ENCODE peak calls at places on chromosome 1, in ten cellular contexts. One of them, this sample, is unnamed.

GRCh38 chr1:41742219-41742618 is 176.5 kb downstream of the HIVEP3 start:
- DNase-seq in HCT116: no peak
- DNase-seq in GM12878: no peak
- DNase-seq in breast epithelium: no peak
- DNase-seq in esophagus muscularis mucosa: no peak
- DNase-seq in stomach: no peak
- DNase-seq in GM23338: no peak
- DNase-seq in HepG2: no peak
- DNase-seq in GM12891: no peak
- DNase-seq in sigmoid colon: no peak
- DNase-seq in this sample: no peak

GRCh38 chr1:222817529-222817928 is 2.7 kb downstream of the DISP1 start:
- DNase-seq in HCT116: peak; percentile 88
- DNase-seq in GM12878: no peak
- DNase-seq in breast epithelium: no peak
- DNase-seq in esophagus muscularis mucosa: no peak
- DNase-seq in stomach: no peak
- DNase-seq in GM23338: no peak
- DNase-seq in HepG2: no peak
- DNase-seq in GM12891: no peak
- DNase-seq in sigmoid colon: no peak
- DNase-seq in this sample: no peak

GRCh38 chr1:203454986-203455471 is 20.6 kb upstream of the PRELP start:
- DNase-seq in HCT116: no peak
- DNase-seq in GM12878: no peak
- DNase-seq in breast epithelium: no peak
- DNase-seq in esophagus muscularis mucosa: no peak
- DNase-seq in stomach: no peak
- DNase-seq in GM23338: no peak
- DNase-seq in HepG2: no peak
- DNase-seq in GM12891: no peak
- DNase-seq in sigmoid colon: no peak
- DNase-seq in this sample: no peak

GRCh38 chr1:212760126-212760823 is 31.3 kb downstream of the NSL1 start:
- DNase-seq in HCT116: no peak
- DNase-seq in GM12878: no peak
- DNase-seq in breast epithelium: no peak
- DNase-seq in esophagus muscularis mucosa: no peak
- DNase-seq in stomach: no peak
- DNase-seq in GM23338: peak; percentile 90
- DNase-seq in HepG2: peak; percentile 22
- DNase-seq in GM12891: no peak
- DNase-seq in sigmoid colon: no peak
- DNase-seq in this sample: no peak

GRCh38 chr1:100971021-100971420 is 54.6 kb downstream of the DPH5 start:
- DNase-seq in HCT116: no peak
- DNase-seq in GM12878: no peak
- DNase-seq in breast epithelium: no peak
- DNase-seq in esophagus muscularis mucosa: no peak
- DNase-seq in stomach: no peak
- DNase-seq in GM23338: no peak
- DNase-seq in HepG2: no peak
- DNase-seq in GM12891: no peak
- DNase-seq in sigmoid colon: no peak
- DNase-seq in this sample: no peak

GRCh38 chr1:107877092-107877491 is 87.9 kb downstream of the VAV3 start:
- DNase-seq in HCT116: no peak
- DNase-seq in GM12878: no peak
- DNase-seq in breast epithelium: no peak
- DNase-seq in esophagus muscularis mucosa: no peak
- DNase-seq in stomach: no peak
- DNase-seq in GM23338: no peak
- DNase-seq in HepG2: no peak
- DNase-seq in GM12891: no peak
- DNase-seq in sigmoid colon: no peak
- DNase-seq in this sample: peak; percentile 91

GRCh38 chr1:8448906-8449661 is 131.2 kb downstream of the SLC45A1 start:
- DNase-seq in HCT116: no peak
- DNase-seq in GM12878: no peak
- DNase-seq in breast epithelium: no peak
- DNase-seq in esophagus muscularis mucosa: no peak
- DNase-seq in stomach: no peak
- DNase-seq in GM23338: no peak
- DNase-seq in HepG2: no peak
- DNase-seq in GM12891: no peak
- DNase-seq in sigmoid colon: peak; percentile 72
- DNase-seq in this sample: no peak

GRCh38 chr1:30919025-30919881 is 10.7 kb upstream of the SDC3 start:
- DNase-seq in HCT116: no peak
- DNase-seq in GM12878: no peak
- DNase-seq in breast epithelium: peak; percentile 2
- DNase-seq in esophagus muscularis mucosa: no peak
- DNase-seq in stomach: no peak
- DNase-seq in GM23338: peak; percentile 44
- DNase-seq in HepG2: no peak
- DNase-seq in GM12891: no peak
- DNase-seq in sigmoid colon: no peak
- DNase-seq in this sample: peak; percentile 75

GRCh38 chr1:18142471-18142870 is 34.9 kb downstream of the IGSF21 start:
- DNase-seq in HCT116: no peak
- DNase-seq in GM12878: no peak
- DNase-seq in breast epithelium: no peak
- DNase-seq in esophagus muscularis mucosa: no peak
- DNase-seq in stomach: no peak
- DNase-seq in GM23338: no peak
- DNase-seq in HepG2: no peak
- DNase-seq in GM12891: no peak
- DNase-seq in sigmoid colon: no peak
- DNase-seq in this sample: no peak

GRCh38 chr1:211924256-211924655 is 93.7 kb upstream of the LPGAT1 start:
- DNase-seq in HCT116: no peak
- DNase-seq in GM12878: no peak
- DNase-seq in breast epithelium: no peak
- DNase-seq in esophagus muscularis mucosa: no peak
- DNase-seq in stomach: no peak
- DNase-seq in GM23338: no peak
- DNase-seq in HepG2: no peak
- DNase-seq in GM12891: no peak
- DNase-seq in sigmoid colon: no peak
- DNase-seq in this sample: no peak

GRCh38 chr1:64823691-64824476 is 79.0 kb downstream of the RAVER2 start:
- DNase-seq in HCT116: peak; percentile 46
- DNase-seq in GM12878: peak; percentile 11
- DNase-seq in breast epithelium: no peak
- DNase-seq in esophagus muscularis mucosa: no peak
- DNase-seq in stomach: peak; percentile 75
- DNase-seq in GM23338: peak; percentile 90
- DNase-seq in HepG2: peak; percentile 69
- DNase-seq in GM12891: no peak
- DNase-seq in sigmoid colon: no peak
- DNase-seq in this sample: peak; percentile 70

GRCh38 chr1:229310833-229311232 is 32.0 kb downstream of the CCSAP start:
- DNase-seq in HCT116: no peak
- DNase-seq in GM12878: no peak
- DNase-seq in breast epithelium: no peak
- DNase-seq in esophagus muscularis mucosa: no peak
- DNase-seq in stomach: no peak
- DNase-seq in GM23338: no peak
- DNase-seq in HepG2: no peak
- DNase-seq in GM12891: no peak
- DNase-seq in sigmoid colon: no peak
- DNase-seq in this sample: no peak

GRCh38 chr1:154145986-154146385 is 8.9 kb downstream of the NUP210L start:
- DNase-seq in HCT116: no peak
- DNase-seq in GM12878: no peak
- DNase-seq in breast epithelium: no peak
- DNase-seq in esophagus muscularis mucosa: no peak
- DNase-seq in stomach: no peak
- DNase-seq in GM23338: peak; percentile 37
- DNase-seq in HepG2: no peak
- DNase-seq in GM12891: no peak
- DNase-seq in sigmoid colon: no peak
- DNase-seq in this sample: no peak

DNA sequence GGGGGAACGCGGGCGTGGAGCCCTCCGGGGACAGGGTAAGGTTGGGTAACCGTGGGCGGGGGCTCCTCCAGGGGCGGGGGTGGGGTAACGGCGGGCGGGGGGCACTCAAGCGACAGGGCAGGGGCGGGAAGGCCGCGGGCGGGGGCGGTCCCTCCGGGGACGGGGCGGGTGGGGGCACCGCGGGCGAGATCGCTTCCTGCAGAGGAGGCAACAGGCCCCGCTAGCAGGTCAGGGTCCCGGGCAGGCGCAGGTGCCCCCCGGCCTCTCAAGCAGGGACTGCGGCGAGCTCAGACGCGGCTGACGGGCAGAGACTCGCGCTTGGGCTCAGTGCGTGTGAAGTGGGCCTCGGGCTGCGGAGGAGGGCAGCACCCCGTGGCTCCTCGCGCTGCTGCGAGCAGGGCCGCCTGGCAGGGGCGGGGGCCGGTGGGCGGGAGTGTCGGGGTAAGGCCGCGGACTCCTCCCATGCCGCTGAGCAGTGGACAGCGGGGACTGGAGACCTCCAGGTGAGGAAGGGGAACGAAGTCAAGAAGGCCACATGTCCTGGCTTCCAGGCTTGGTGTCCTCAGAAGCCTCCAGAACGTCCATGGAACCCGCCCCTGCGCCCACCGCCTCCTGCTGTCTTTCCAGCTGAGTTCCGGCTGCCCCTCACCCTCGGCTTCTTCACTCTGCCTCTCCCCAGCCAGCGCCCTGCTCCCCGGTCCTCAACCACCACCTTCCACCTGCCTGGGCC is 627 bp upstream of the GNB1 start:
- DNase-seq in HCT116: peak; percentile 15
- DNase-seq in GM12878: no peak
- DNase-seq in breast epithelium: no peak
- DNase-seq in esophagus muscularis mucosa: peak; percentile 97
- DNase-seq in stomach: peak; percentile 75
- DNase-seq in GM23338: peak; percentile 67
- DNase-seq in HepG2: peak; percentile 42
- DNase-seq in GM12891: peak; percentile 85
- DNase-seq in sigmoid colon: peak; percentile 89
- DNase-seq in this sample: peak; percentile 72
- TF ChIP-seq POLR2AphosphoS5 in HCT116: peak; percentile 72
- TF ChIP-seq POLR2AphosphoS5 in GM12878: no peak
- TF ChIP-seq POLR2AphosphoS5 in breast epithelium: no peak
- TF ChIP-seq POLR2AphosphoS5 in esophagus muscularis mucosa: peak; percentile 40
- TF ChIP-seq POLR2AphosphoS5 in stomach: no peak
- TF ChIP-seq POLR2AphosphoS5 in GM23338: peak; percentile 56
- TF ChIP-seq POLR2AphosphoS5 in HepG2: peak; percentile 54
- TF ChIP-seq POLR2AphosphoS5 in GM12891: no peak
- TF ChIP-seq POLR2AphosphoS5 in sigmoid colon: peak; percentile 7
- TF ChIP-seq POLR2AphosphoS5 in this sample: no peak

GRCh38 chr1:28437924-28438699 is 67.7 kb upstream of the RCC1 start:
- DNase-seq in HCT116: peak; percentile 92
- DNase-seq in GM12878: no peak
- DNase-seq in breast epithelium: peak; percentile 83
- DNase-seq in esophagus muscularis mucosa: peak; percentile 93
- DNase-seq in stomach: peak; percentile 76
- DNase-seq in GM23338: peak; percentile 58
- DNase-seq in HepG2: peak; percentile 96
- DNase-seq in GM12891: no peak
- DNase-seq in sigmoid colon: peak; percentile 89
- DNase-seq in this sample: peak; percentile 36
- TF ChIP-seq POLR2AphosphoS5 in HCT116: peak; percentile 84
- TF ChIP-seq POLR2AphosphoS5 in GM12878: no peak
- TF ChIP-seq POLR2AphosphoS5 in breast epithelium: peak; percentile 96
- TF ChIP-seq POLR2AphosphoS5 in esophagus muscularis mucosa: peak; percentile 89
- TF ChIP-seq POLR2AphosphoS5 in stomach: peak; percentile 78
- TF ChIP-seq POLR2AphosphoS5 in GM23338: no peak
- TF ChIP-seq POLR2AphosphoS5 in HepG2: peak; percentile 75
- TF ChIP-seq POLR2AphosphoS5 in GM12891: no peak
- TF ChIP-seq POLR2AphosphoS5 in sigmoid colon: peak; percentile 46
- TF ChIP-seq POLR2AphosphoS5 in this sample: no peak

DNA sequence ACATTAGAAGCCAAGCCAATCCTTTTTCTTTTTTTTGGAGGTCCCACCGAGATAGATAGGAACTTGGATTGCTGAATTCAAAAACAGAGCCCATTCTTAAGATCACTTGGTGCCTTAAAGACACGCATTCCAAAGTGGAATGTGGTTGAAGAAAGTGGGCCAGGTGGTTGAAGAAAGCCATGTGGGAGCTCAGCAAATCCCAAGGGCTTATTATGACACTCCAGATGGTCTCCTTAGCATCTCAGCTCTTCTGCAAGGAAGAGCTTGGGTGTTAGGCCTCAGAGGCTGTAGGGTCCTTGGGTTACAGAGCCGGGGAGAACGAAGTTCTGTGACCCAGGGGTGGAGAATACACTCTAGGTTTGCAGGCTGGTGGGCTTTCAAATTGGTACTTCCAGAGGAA is 13.5 kb downstream of the TOR3A start:
- DNase-seq in HCT116: no peak
- DNase-seq in GM12878: no peak
- DNase-seq in breast epithelium: no peak
- DNase-seq in esophagus muscularis mucosa: no peak
- DNase-seq in stomach: no peak
- DNase-seq in GM23338: no peak
- DNase-seq in HepG2: no peak
- DNase-seq in GM12891: no peak
- DNase-seq in sigmoid colon: no peak
- DNase-seq in this sample: no peak
- TF ChIP-seq POLR2AphosphoS5 in HCT116: no peak
- TF ChIP-seq POLR2AphosphoS5 in GM12878: no peak
- TF ChIP-seq POLR2AphosphoS5 in breast epithelium: no peak
- TF ChIP-seq POLR2AphosphoS5 in esophagus muscularis mucosa: no peak
- TF ChIP-seq POLR2AphosphoS5 in stomach: no peak
- TF ChIP-seq POLR2AphosphoS5 in GM23338: no peak
- TF ChIP-seq POLR2AphosphoS5 in HepG2: no peak
- TF ChIP-seq POLR2AphosphoS5 in GM12891: no peak
- TF ChIP-seq POLR2AphosphoS5 in sigmoid colon: no peak
- TF ChIP-seq POLR2AphosphoS5 in this sample: no peak

GRCh38 chr1:202411421-202411820 is 62.9 kb downstream of the PPP1R12B start:
- DNase-seq in HCT116: no peak
- DNase-seq in GM12878: no peak
- DNase-seq in breast epithelium: no peak
- DNase-seq in esophagus muscularis mucosa: no peak
- DNase-seq in stomach: no peak
- DNase-seq in GM23338: peak; percentile 42
- DNase-seq in HepG2: no peak
- DNase-seq in GM12891: no peak
- DNase-seq in sigmoid colon: no peak
- DNase-seq in this sample: no peak

DNA sequence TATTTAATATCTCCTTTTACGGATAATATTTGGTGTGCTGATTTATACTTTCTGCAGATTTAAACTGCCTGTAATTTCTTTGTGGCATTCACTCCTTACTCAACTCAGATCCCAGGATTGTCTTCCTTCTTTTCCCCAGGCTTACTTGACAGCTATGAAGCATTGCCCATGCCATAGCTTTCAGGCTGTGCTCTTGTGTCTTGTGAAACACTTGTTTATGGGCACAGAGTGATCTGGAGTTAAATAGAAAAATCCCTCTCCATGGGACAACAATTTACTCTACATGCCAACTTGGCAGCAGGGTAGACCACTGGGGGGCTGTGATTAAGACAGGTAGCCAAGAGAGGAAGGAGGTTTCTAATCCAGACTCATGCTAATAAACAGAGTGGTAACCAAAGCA is 57.4 kb downstream of the PPP1R12B start:
- DNase-seq in HCT116: no peak
- DNase-seq in GM12878: no peak
- DNase-seq in breast epithelium: no peak
- DNase-seq in esophagus muscularis mucosa: no peak
- DNase-seq in stomach: no peak
- DNase-seq in GM23338: no peak
- DNase-seq in HepG2: no peak
- DNase-seq in GM12891: no peak
- DNase-seq in sigmoid colon: no peak
- DNase-seq in this sample: no peak
- TF ChIP-seq POLR2AphosphoS5 in HCT116: no peak
- TF ChIP-seq POLR2AphosphoS5 in GM12878: no peak
- TF ChIP-seq POLR2AphosphoS5 in breast epithelium: no peak
- TF ChIP-seq POLR2AphosphoS5 in esophagus muscularis mucosa: no peak
- TF ChIP-seq POLR2AphosphoS5 in stomach: peak; percentile 4
- TF ChIP-seq POLR2AphosphoS5 in GM23338: no peak
- TF ChIP-seq POLR2AphosphoS5 in HepG2: no peak
- TF ChIP-seq POLR2AphosphoS5 in GM12891: no peak
- TF ChIP-seq POLR2AphosphoS5 in sigmoid colon: no peak
- TF ChIP-seq POLR2AphosphoS5 in this sample: no peak

This sample was measured in HL-60.